ENCODE peak calls at places on chromosome 12, in seven cellular contexts. J, I, R, N, T, L and G are unnamed samples.

GRCh38 chr12:120116443-120116791 is at the start of gene RAB35:
- DNase-seq in J (no peak), I (no peak), R (no peak), N (no peak), T (no peak), L (no peak), G (no peak)

GRCh38 chr12:89461649-89462612 is 62.7 kb downstream of the GALNT4 start:
- DNase-seq in J (no peak), I (peak; percentile 65), R (no peak), N (no peak), T (peak; percentile 74), L (peak; percentile 91), G (no peak)

GRCh38 chr12:51922762-51923505 is 15.6 kb downstream of the ACVRL1 start:
- DNase-seq in J (peak; percentile 58), I (no peak), R (peak; percentile 78), N (no peak), T (peak; percentile 80), L (no peak), G (peak; percentile 56)

GRCh38 chr12:34206061-34206785 is 183.9 kb downstream of the ALG10 start:
- DNase-seq in J (no peak), I (no peak), R (no peak), N (no peak), T (no peak), L (no peak), G (no peak)

GRCh38 chr12:105480162-105480561 is 149.7 kb downstream of the C12orf75 start:
- DNase-seq in J (no peak), I (peak; percentile 12), R (no peak), N (no peak), T (peak; percentile 6), L (no peak), G (no peak)

GRCh38 chr12:81644503-81644902 is 114.6 kb downstream of the PPFIA2 start:
- DNase-seq in J (no peak), I (peak; percentile 65), R (no peak), N (no peak), T (peak; percentile 27), L (peak; percentile 65), G (no peak)

GRCh38 chr12:91367234-91367849 is 184.7 kb upstream of the DCN start:
- DNase-seq in J (no peak), I (no peak), R (no peak), N (no peak), T (peak; percentile 61), L (peak; percentile 39), G (no peak)

GRCh38 chr12:89786177-89786810 is 77.7 kb upstream of the ATP2B1 start:
- DNase-seq in J (no peak), I (no peak), R (no peak), N (no peak), T (no peak), L (no peak), G (no peak)

GRCh38 chr12:24561411-24561871 is 387.5 kb downstream of the BCAT1 start:
- DNase-seq in J (no peak), I (no peak), R (no peak), N (no peak), T (peak; percentile 35), L (peak; percentile 75), G (no peak)

GRCh38 chr12:20364501-20364900 is 3.8 kb upstream of the PDE3A start:
- DNase-seq in J (no peak), I (no peak), R (no peak), N (no peak), T (no peak), L (no peak), G (no peak)

GRCh38 chr12:1791104-1791927 is 29.0 kb upstream of the LRTM2 start:
- DNase-seq in J (no peak), I (peak; percentile 79), R (no peak), N (peak; percentile 64), T (peak; percentile 85), L (peak; percentile 67), G (no peak)

GRCh38 chr12:75862692-75863471 is 168.7 kb downstream of the PHLDA1 start:
- DNase-seq in J (no peak), I (no peak), R (no peak), N (no peak), T (peak; percentile 92), L (no peak), G (peak; percentile 9)

GRCh38 chr12:42039146-42039545 is 105.5 kb downstream of the GXYLT1 start:
- DNase-seq in J (peak; percentile 22), I (no peak), R (no peak), N (no peak), T (peak; percentile 40), L (peak; percentile 35), G (no peak)

GRCh38 chr12:98653866-98654493 is 8.9 kb downstream of the APAF1 start:
- DNase-seq in J (no peak), I (peak; percentile 47), R (no peak), N (no peak), T (peak; percentile 72), L (peak; percentile 81), G (no peak)

GRCh38 chr12:81222841-81223595 is 145.1 kb downstream of the ACSS3 start:
- DNase-seq in J (no peak), I (no peak), R (no peak), N (no peak), T (peak; percentile 57), L (peak; percentile 34), G (no peak)

GRCh38 chr12:11875414-11875935 is 195.3 kb upstream of the BCL2L14 start:
- DNase-seq in J (no peak), I (no peak), R (no peak), N (no peak), T (peak; percentile 25), L (peak; percentile 65), G (no peak)
- TF ChIP-seq CTCF in J (no peak), I (no peak), R (no peak), N (no peak), T (no peak), L (no peak), G (no peak)

DNA sequence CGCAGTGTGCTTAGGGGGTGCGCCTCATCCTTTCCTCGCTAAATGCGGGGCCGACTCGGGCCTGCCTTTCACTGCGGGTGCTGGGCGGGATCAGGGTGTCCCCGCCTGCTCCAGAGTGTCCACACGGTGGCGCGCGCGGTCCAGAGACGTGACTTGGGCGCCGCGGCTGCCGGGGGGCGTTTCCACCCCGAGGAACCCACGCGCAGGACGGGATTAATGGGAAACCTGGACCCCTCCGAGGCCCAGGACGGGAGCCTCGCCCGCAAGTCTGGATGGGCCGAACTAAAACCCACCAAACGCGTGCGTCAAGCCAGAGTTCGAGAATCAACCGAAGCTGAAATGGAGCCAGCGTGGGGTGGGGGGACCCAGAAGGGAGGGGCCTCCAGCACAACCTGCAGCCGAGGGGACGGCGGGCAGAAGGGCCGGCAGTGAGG is 93.4 kb downstream of the NINJ2 start:
- DNase-seq in J (peak; percentile 93), I (peak; percentile 92), R (peak; percentile 91), N (peak; percentile 85), T (peak; percentile 95), L (peak; percentile 90), G (no peak)
- H3K4me3 ChIP-seq in J (peak overlapping the region; percentile 79), I (peak overlapping the region; percentile 37), R (peak overlapping the region; percentile 54), N (peak overlapping the region; percentile 58), T (peak overlapping the region; percentile 72), L (peak overlapping the region; percentile 55), G (peak overlapping the region; percentile 63)

GRCh38 chr12:132217371-132217770 is 73.1 kb downstream of the NOC4L start:
- DNase-seq in J (no peak), I (no peak), R (no peak), N (no peak), T (no peak), L (no peak), G (no peak)

GRCh38 chr12:132218519-132218860 is 74.2 kb downstream of the NOC4L start:
- DNase-seq in J (no peak), I (no peak), R (no peak), N (no peak), T (no peak), L (no peak), G (no peak)

GRCh38 chr12:132218915-132219314 is 74.7 kb downstream of the NOC4L start:
- DNase-seq in J (no peak), I (peak; percentile 42), R (no peak), N (no peak), T (peak; percentile 15), L (peak; percentile 72), G (no peak)

GRCh38 chr12:132217800-132218518 is 73.7 kb downstream of the NOC4L start:
- DNase-seq in J (no peak), I (no peak), R (no peak), N (no peak), T (no peak), L (no peak), G (no peak)

DNA sequence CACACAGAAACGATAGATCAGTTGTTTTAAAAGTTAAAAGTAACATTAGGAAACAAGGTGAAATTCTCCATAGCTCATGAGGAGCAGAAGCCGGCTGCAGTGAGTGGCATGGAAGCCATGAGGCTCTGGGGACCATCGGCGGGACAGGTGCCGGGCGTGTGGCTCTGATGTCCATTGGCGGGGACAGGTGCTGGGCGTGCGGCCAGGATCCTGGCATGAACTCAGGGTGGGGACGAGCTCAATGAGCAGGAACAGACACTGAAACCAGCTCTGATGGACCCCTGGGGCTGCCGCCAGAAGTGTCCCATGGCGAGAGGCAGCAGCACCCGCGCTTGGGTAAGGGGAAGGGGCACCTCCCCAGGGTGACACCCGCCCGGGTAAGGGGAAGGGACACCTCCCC is 75.1 kb downstream of the NOC4L start:
- DNase-seq in J (no peak), I (no peak), R (no peak), N (no peak), T (no peak), L (no peak), G (no peak)
- TF ChIP-seq CTCF in J (no peak), I (no peak), R (no peak), N (no peak), T (no peak), L (no peak), G (no peak)

GRCh38 chr12:96908170-96908675 is 1.2 kb downstream of the NEDD1 start:
- DNase-seq in J (no peak), I (no peak), R (no peak), N (no peak), T (no peak), L (no peak), G (no peak)
- H3K4me3 ChIP-seq in J (peak overlapping the region; percentile 96), I (peak overlapping the region; percentile 50), R (peak overlapping the region; percentile 84), N (peak overlapping the region; percentile 98), T (peak overlapping the region; percentile 88), L (peak overlapping the region; percentile 82), G (peak overlapping the region; percentile 90)

GRCh38 chr12:78037707-78038106 is 207.0 kb downstream of the NAV3 start:
- DNase-seq in J (no peak), I (no peak), R (no peak), N (no peak), T (no peak), L (no peak), G (no peak)
- TF ChIP-seq CTCF in J (no peak), I (no peak), R (no peak), N (no peak), T (no peak), L (no peak), G (no peak)